ENCODE peak calls at places on chromosome 13, in eight cellular contexts. One of them, this sample, is unnamed.

GRCh38 chr13:72062566-72062965 is 195.6 kb upstream of the DACH1 start:
- DNase-seq in CD4-positive, alpha-beta memory T cell: no peak
- DNase-seq in mucosa of descending colon: peak; percentile 43
- DNase-seq in thyroid gland: no peak
- DNase-seq in psoas muscle: no peak
- DNase-seq in lower leg skin: no peak
- DNase-seq in adipocyte: no peak
- DNase-seq in colonic mucosa: peak; percentile 65
- DNase-seq in this sample: peak; percentile 1

GRCh38 chr13:43831088-43831487 is 44.3 kb upstream of the ENOX1 start:
- DNase-seq in psoas muscle: no peak
- DNase-seq in adipocyte: peak; percentile 63
- DNase-seq in thyroid gland: no peak
- DNase-seq in CD4-positive, alpha-beta memory T cell: no peak
- DNase-seq in mucosa of descending colon: no peak
- DNase-seq in lower leg skin: no peak
- DNase-seq in colonic mucosa: no peak
- DNase-seq in this sample: peak; percentile 75

GRCh38 chr13:27621116-27621365 is 651 bp upstream of the POLR1D start:
- DNase-seq in colonic mucosa: no peak
- DNase-seq in adipocyte: no peak
- DNase-seq in psoas muscle: no peak
- DNase-seq in CD4-positive, alpha-beta memory T cell: no peak
- DNase-seq in lower leg skin: no peak
- DNase-seq in mucosa of descending colon: no peak
- DNase-seq in thyroid gland: no peak
- DNase-seq in this sample: no peak

GRCh38 chr13:27953671-27954405 is 15.3 kb downstream of the CDX2 start:
- DNase-seq in mucosa of descending colon: peak; percentile 84
- DNase-seq in thyroid gland: peak; percentile 66
- DNase-seq in colonic mucosa: peak; percentile 82
- DNase-seq in adipocyte: peak; percentile 86
- DNase-seq in psoas muscle: peak; percentile 78
- DNase-seq in CD4-positive, alpha-beta memory T cell: no peak
- DNase-seq in lower leg skin: peak; percentile 91
- DNase-seq in this sample: peak; percentile 65

GRCh38 chr13:50797081-50797480 is 46.4 kb downstream of the DLEU7 start:
- DNase-seq in thyroid gland: no peak
- DNase-seq in CD4-positive, alpha-beta memory T cell: no peak
- DNase-seq in mucosa of descending colon: no peak
- DNase-seq in psoas muscle: no peak
- DNase-seq in lower leg skin: no peak
- DNase-seq in colonic mucosa: no peak
- DNase-seq in adipocyte: no peak
- DNase-seq in this sample: peak; percentile 26

GRCh38 chr13:99468971-99469545 is 32.2 kb upstream of the TM9SF2 start:
- DNase-seq in lower leg skin: no peak
- DNase-seq in psoas muscle: no peak
- DNase-seq in mucosa of descending colon: no peak
- DNase-seq in thyroid gland: no peak
- DNase-seq in CD4-positive, alpha-beta memory T cell: no peak
- DNase-seq in adipocyte: peak; percentile 37
- DNase-seq in colonic mucosa: no peak
- DNase-seq in this sample: peak; percentile 7

GRCh38 chr13:88144580-88144979 is 473.4 kb downstream of the SLITRK5 start:
- DNase-seq in CD4-positive, alpha-beta memory T cell: no peak
- DNase-seq in psoas muscle: no peak
- DNase-seq in adipocyte: no peak
- DNase-seq in colonic mucosa: no peak
- DNase-seq in thyroid gland: no peak
- DNase-seq in mucosa of descending colon: no peak
- DNase-seq in lower leg skin: no peak
- DNase-seq in this sample: no peak

GRCh38 chr13:93834051-93834450 is 607.4 kb downstream of the GPC6 start:
- DNase-seq in adipocyte: no peak
- DNase-seq in colonic mucosa: no peak
- DNase-seq in thyroid gland: no peak
- DNase-seq in mucosa of descending colon: no peak
- DNase-seq in psoas muscle: no peak
- DNase-seq in CD4-positive, alpha-beta memory T cell: no peak
- DNase-seq in lower leg skin: no peak
- DNase-seq in this sample: no peak

GRCh38 chr13:88802886-88803285 is 1131.7 kb downstream of the SLITRK5 start:
- DNase-seq in thyroid gland: no peak
- DNase-seq in adipocyte: no peak
- DNase-seq in colonic mucosa: no peak
- DNase-seq in psoas muscle: no peak
- DNase-seq in lower leg skin: no peak
- DNase-seq in mucosa of descending colon: no peak
- DNase-seq in CD4-positive, alpha-beta memory T cell: no peak
- DNase-seq in this sample: no peak

GRCh38 chr13:72643339-72643989 is 84.0 kb downstream of the MZT1 start:
- DNase-seq in thyroid gland: peak; percentile 34
- DNase-seq in adipocyte: peak; percentile 79
- DNase-seq in colonic mucosa: peak; percentile 75
- DNase-seq in CD4-positive, alpha-beta memory T cell: no peak
- DNase-seq in psoas muscle: no peak
- DNase-seq in mucosa of descending colon: no peak
- DNase-seq in lower leg skin: no peak
- DNase-seq in this sample: peak; percentile 70

GRCh38 chr13:107025991-107026390 is 458.1 kb upstream of the ARGLU1 start:
- DNase-seq in psoas muscle: no peak
- DNase-seq in mucosa of descending colon: no peak
- DNase-seq in thyroid gland: peak; percentile 53
- DNase-seq in CD4-positive, alpha-beta memory T cell: no peak
- DNase-seq in colonic mucosa: no peak
- DNase-seq in adipocyte: peak; percentile 65
- DNase-seq in lower leg skin: peak; percentile 83
- DNase-seq in this sample: peak; percentile 20

GRCh38 chr13:22938576-22938975 is 242.2 kb upstream of the SGCG start:
- DNase-seq in psoas muscle: no peak
- DNase-seq in colonic mucosa: no peak
- DNase-seq in thyroid gland: no peak
- DNase-seq in CD4-positive, alpha-beta memory T cell: no peak
- DNase-seq in adipocyte: no peak
- DNase-seq in mucosa of descending colon: no peak
- DNase-seq in lower leg skin: no peak
- DNase-seq in this sample: no peak

GRCh38 chr13:38346764-38347163 is 2.9 kb upstream of the UFM1 start:
- DNase-seq in colonic mucosa: no peak
- DNase-seq in CD4-positive, alpha-beta memory T cell: no peak
- DNase-seq in thyroid gland: no peak
- DNase-seq in adipocyte: no peak
- DNase-seq in lower leg skin: no peak
- DNase-seq in mucosa of descending colon: no peak
- DNase-seq in psoas muscle: no peak
- DNase-seq in this sample: no peak

GRCh38 chr13:84655677-84656076 is 773.4 kb upstream of the SLITRK1 start:
- DNase-seq in mucosa of descending colon: no peak
- DNase-seq in adipocyte: peak; percentile 7
- DNase-seq in thyroid gland: no peak
- DNase-seq in colonic mucosa: no peak
- DNase-seq in psoas muscle: no peak
- DNase-seq in CD4-positive, alpha-beta memory T cell: no peak
- DNase-seq in lower leg skin: no peak
- DNase-seq in this sample: peak; percentile 33

GRCh38 chr13:113952151-113952982 is 21.5 kb downstream of the C13orf46 start:
- DNase-seq in adipocyte: no peak
- DNase-seq in psoas muscle: peak; percentile 50
- DNase-seq in mucosa of descending colon: peak; percentile 35
- DNase-seq in lower leg skin: no peak
- DNase-seq in colonic mucosa: no peak
- DNase-seq in CD4-positive, alpha-beta memory T cell: no peak
- DNase-seq in thyroid gland: no peak
- DNase-seq in this sample: no peak

GRCh38 chr13:94073006-94073744 is 406.3 kb downstream of the DCT start:
- DNase-seq in mucosa of descending colon: no peak
- DNase-seq in colonic mucosa: no peak
- DNase-seq in psoas muscle: no peak
- DNase-seq in adipocyte: peak; percentile 87
- DNase-seq in thyroid gland: no peak
- DNase-seq in lower leg skin: no peak
- DNase-seq in CD4-positive, alpha-beta memory T cell: no peak
- DNase-seq in this sample: peak; percentile 72

GRCh38 chr13:21344662-21345176 is 114.4 kb downstream of the ZDHHC20 start:
- DNase-seq in mucosa of descending colon: no peak
- DNase-seq in CD4-positive, alpha-beta memory T cell: peak; percentile 46
- DNase-seq in thyroid gland: no peak
- DNase-seq in colonic mucosa: no peak
- DNase-seq in adipocyte: no peak
- DNase-seq in lower leg skin: no peak
- DNase-seq in psoas muscle: no peak
- DNase-seq in this sample: no peak

GRCh38 chr13:113428469-113428865 is 24.8 kb downstream of the ADPRHL1 start:
- DNase-seq in adipocyte: no peak
- DNase-seq in mucosa of descending colon: no peak
- DNase-seq in thyroid gland: no peak
- DNase-seq in lower leg skin: no peak
- DNase-seq in CD4-positive, alpha-beta memory T cell: no peak
- DNase-seq in psoas muscle: no peak
- DNase-seq in colonic mucosa: no peak
- DNase-seq in this sample: no peak

GRCh38 chr13:39462456-39462855 is 140.5 kb downstream of the LHFPL6 start:
- DNase-seq in psoas muscle: no peak
- DNase-seq in mucosa of descending colon: no peak
- DNase-seq in lower leg skin: no peak
- DNase-seq in CD4-positive, alpha-beta memory T cell: no peak
- DNase-seq in thyroid gland: no peak
- DNase-seq in adipocyte: peak; percentile 52
- DNase-seq in colonic mucosa: no peak
- DNase-seq in this sample: peak; percentile 77

GRCh38 chr13:25906211-25906661 is 145.6 kb downstream of the SHISA2 start:
- DNase-seq in psoas muscle: no peak
- DNase-seq in lower leg skin: no peak
- DNase-seq in colonic mucosa: no peak
- DNase-seq in adipocyte: no peak
- DNase-seq in thyroid gland: no peak
- DNase-seq in CD4-positive, alpha-beta memory T cell: no peak
- DNase-seq in mucosa of descending colon: no peak
- DNase-seq in this sample: no peak

GRCh38 chr13:91817250-91817649 is 418.8 kb downstream of the GPC5 start:
- DNase-seq in lower leg skin: no peak
- DNase-seq in adipocyte: no peak
- DNase-seq in CD4-positive, alpha-beta memory T cell: no peak
- DNase-seq in thyroid gland: no peak
- DNase-seq in colonic mucosa: no peak
- DNase-seq in mucosa of descending colon: no peak
- DNase-seq in psoas muscle: no peak
- DNase-seq in this sample: peak; percentile 49

GRCh38 chr13:20873348-20873747 is 29.2 kb downstream of the XPO4 start:
- DNase-seq in lower leg skin: no peak
- DNase-seq in colonic mucosa: no peak
- DNase-seq in mucosa of descending colon: no peak
- DNase-seq in psoas muscle: no peak
- DNase-seq in CD4-positive, alpha-beta memory T cell: no peak
- DNase-seq in adipocyte: peak; percentile 9
- DNase-seq in thyroid gland: no peak
- DNase-seq in this sample: peak; percentile 38

GRCh38 chr13:78323848-78324247 is 279.5 kb downstream of the POU4F1 start:
- DNase-seq in lower leg skin: no peak
- DNase-seq in adipocyte: no peak
- DNase-seq in CD4-positive, alpha-beta memory T cell: no peak
- DNase-seq in thyroid gland: no peak
- DNase-seq in psoas muscle: no peak
- DNase-seq in colonic mucosa: no peak
- DNase-seq in mucosa of descending colon: no peak
- DNase-seq in this sample: peak; percentile 23

GRCh38 chr13:93922063-93922462 is 557.4 kb downstream of the DCT start:
- DNase-seq in colonic mucosa: no peak
- DNase-seq in lower leg skin: no peak
- DNase-seq in CD4-positive, alpha-beta memory T cell: no peak
- DNase-seq in mucosa of descending colon: no peak
- DNase-seq in adipocyte: no peak
- DNase-seq in psoas muscle: no peak
- DNase-seq in thyroid gland: no peak
- DNase-seq in this sample: no peak

DNA sequence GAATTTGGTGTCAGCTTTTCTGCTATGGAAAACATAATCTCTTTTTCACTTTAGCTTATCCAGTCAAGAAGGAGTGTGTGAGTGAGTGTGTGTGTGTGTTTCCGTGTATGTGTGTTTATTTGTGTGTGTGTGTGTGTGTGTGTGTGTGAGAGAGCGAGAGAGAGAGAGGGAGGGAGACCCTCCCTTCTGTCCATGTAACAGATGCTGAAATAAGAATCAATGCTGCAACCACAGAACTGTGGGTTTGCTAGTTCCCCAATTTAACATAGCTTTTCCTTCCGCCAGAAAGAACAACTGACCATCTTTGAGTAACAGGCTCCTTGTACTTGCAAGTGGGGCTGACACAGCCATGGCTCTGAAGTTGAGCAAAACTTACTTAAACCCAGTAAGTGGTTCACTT is 5.2 kb downstream of the LCP1 start:
- DNase-seq in mucosa of descending colon: no peak
- DNase-seq in colonic mucosa: no peak
- DNase-seq in thyroid gland: no peak
- DNase-seq in psoas muscle: no peak
- DNase-seq in CD4-positive, alpha-beta memory T cell: peak; percentile 50
- DNase-seq in adipocyte: no peak
- DNase-seq in lower leg skin: no peak
- DNase-seq in this sample: no peak
- H3K4me3 ChIP-seq in mucosa of descending colon: no peak overlapping the region
- H3K4me3 ChIP-seq in colonic mucosa: no peak overlapping the region
- H3K4me3 ChIP-seq in thyroid gland: no peak overlapping the region
- H3K4me3 ChIP-seq in psoas muscle: no peak overlapping the region
- H3K4me3 ChIP-seq in CD4-positive, alpha-beta memory T cell: peak overlapping the region; percentile 14
- H3K4me3 ChIP-seq in adipocyte: no peak overlapping the region
- H3K4me3 ChIP-seq in lower leg skin: no peak overlapping the region
- H3K4me3 ChIP-seq in this sample: no peak overlapping the region

GRCh38 chr13:74024856-74025255 is 109.3 kb downstream of the KLF12 start:
- DNase-seq in lower leg skin: no peak
- DNase-seq in psoas muscle: no peak
- DNase-seq in thyroid gland: no peak
- DNase-seq in CD4-positive, alpha-beta memory T cell: no peak
- DNase-seq in colonic mucosa: no peak
- DNase-seq in adipocyte: no peak
- DNase-seq in mucosa of descending colon: no peak
- DNase-seq in this sample: no peak
- H3K4me3 ChIP-seq in lower leg skin: no peak overlapping the region
- H3K4me3 ChIP-seq in psoas muscle: no peak overlapping the region
- H3K4me3 ChIP-seq in thyroid gland: no peak overlapping the region
- H3K4me3 ChIP-seq in CD4-positive, alpha-beta memory T cell: no peak overlapping the region
- H3K4me3 ChIP-seq in colonic mucosa: no peak overlapping the region
- H3K4me3 ChIP-seq in adipocyte: no peak overlapping the region
- H3K4me3 ChIP-seq in mucosa of descending colon: no peak overlapping the region
- H3K4me3 ChIP-seq in this sample: no peak overlapping the region

GRCh38 chr13:48222358-48223015 is 10.5 kb upstream of the ITM2B start:
- DNase-seq in lower leg skin: no peak
- DNase-seq in adipocyte: peak; percentile 41
- DNase-seq in psoas muscle: peak; percentile 67
- DNase-seq in CD4-positive, alpha-beta memory T cell: no peak
- DNase-seq in mucosa of descending colon: no peak
- DNase-seq in thyroid gland: no peak
- DNase-seq in colonic mucosa: no peak
- DNase-seq in this sample: peak; percentile 65
- H3K4me3 ChIP-seq in lower leg skin: no peak overlapping the region
- H3K4me3 ChIP-seq in adipocyte: peak overlapping the region; percentile 89
- H3K4me3 ChIP-seq in psoas muscle: peak overlapping the region; percentile 52
- H3K4me3 ChIP-seq in CD4-positive, alpha-beta memory T cell: peak overlapping the region; percentile 13
- H3K4me3 ChIP-seq in mucosa of descending colon: no peak overlapping the region
- H3K4me3 ChIP-seq in thyroid gland: peak overlapping the region; percentile 7
- H3K4me3 ChIP-seq in colonic mucosa: peak overlapping the region; percentile 12
- H3K4me3 ChIP-seq in this sample: peak overlapping the region; percentile 32

GRCh38 chr13:101917475-101917810 is 465.0 kb downstream of the ITGBL1 start:
- DNase-seq in CD4-positive, alpha-beta memory T cell: no peak
- DNase-seq in colonic mucosa: no peak
- DNase-seq in psoas muscle: no peak
- DNase-seq in thyroid gland: no peak
- DNase-seq in adipocyte: no peak
- DNase-seq in mucosa of descending colon: no peak
- DNase-seq in lower leg skin: no peak
- DNase-seq in this sample: no peak
- H3K4me3 ChIP-seq in CD4-positive, alpha-beta memory T cell: no peak overlapping the region
- H3K4me3 ChIP-seq in colonic mucosa: no peak overlapping the region
- H3K4me3 ChIP-seq in psoas muscle: no peak overlapping the region
- H3K4me3 ChIP-seq in thyroid gland: no peak overlapping the region
- H3K4me3 ChIP-seq in adipocyte: no peak overlapping the region
- H3K4me3 ChIP-seq in mucosa of descending colon: no peak overlapping the region
- H3K4me3 ChIP-seq in lower leg skin: no peak overlapping the region
- H3K4me3 ChIP-seq in this sample: no peak overlapping the region

This sample was measured in fibroblast of pulmonary artery.